ENCODE peak calls at places on chromosomes 4 and X, in seven cellular contexts. S is endodermal cell, H is fibroblast of the aortic adventitia, R is RWPE1, E is fibroblast of mammary gland, C is mucosa of descending colon, W is ovary. U is an unnamed sample.

GRCh38 chr4:139532951-139533350 is 23.1 kb downstream of the SETD7 start:
- DNase-seq in S (no peak), R (no peak), C (no peak), E (peak), H (no peak), W (no peak), U (no peak)

GRCh38 chr4:84050014-84050413 is 449.1 kb downstream of the NKX6-1 start:
- DNase-seq in W (no peak), H (no peak), S (peak), C (no peak), R (no peak), E (no peak), U (no peak)

GRCh38 chr4:94595880-94596483 is 144.2 kb downstream of the PDLIM5 start:
- DNase-seq in R (peak), E (peak), H (peak), W (no peak), C (no peak), S (no peak), U (no peak)

GRCh38 chrX:12570859-12571501 is 220.2 kb upstream of the PRPS2 start:
- DNase-seq in C (no peak), R (no peak), W (no peak), S (no peak), E (no peak), H (no peak), U (no peak)

GRCh38 chrX:10897768-10898167 is 213.4 kb upstream of the HCCS start:
- DNase-seq in E (no peak), C (no peak), S (peak), W (no peak), R (no peak), H (no peak), U (no peak)

GRCh38 chr4:137063961-137064360 is 468.3 kb downstream of the PCDH18 start:
- DNase-seq in S (no peak), E (no peak), W (no peak), C (no peak), R (no peak), H (no peak), U (no peak)

GRCh38 chrX:39162322-39162721 is 361.1 kb downstream of the MID1IP1 start:
- DNase-seq in E (no peak), H (no peak), C (peak), W (peak), R (no peak), S (peak), U (peak)

GRCh38 chrX:23118163-23118562 is 118.4 kb downstream of the DDX53 start:
- DNase-seq in R (no peak), E (no peak), C (no peak), H (no peak), W (no peak), S (no peak), U (no peak)

GRCh38 chrX:7120578-7121219 is 26.8 kb upstream of the STS start:
- DNase-seq in R (peak), H (peak), C (no peak), E (peak), W (no peak), S (no peak), U (no peak)

GRCh38 chr4:181822005-181822375 is 421.2 kb upstream of the TENM3 start:
- DNase-seq in E (peak), S (no peak), C (no peak), W (no peak), R (no peak), H (peak), U (no peak)

GRCh38 chr4:73885570-73886230 is 16.5 kb downstream of the CXCL1 start:
- DNase-seq in R (no peak), C (no peak), E (peak), H (peak), S (no peak), W (no peak), U (no peak)

GRCh38 chrX:1466232-1466661 is 13.5 kb upstream of the ASMTL start:
- DNase-seq in R (no peak), E (no peak), W (no peak), C (peak), S (peak), H (no peak), U (no peak)

GRCh38 chr4:113584407-113585150 is 177.0 kb downstream of the CAMK2D start:
- DNase-seq in S (peak), H (peak), W (no peak), E (peak), R (no peak), C (no peak), U (no peak)

GRCh38 chr4:39435875-39436563 is 22.7 kb downstream of the RPL9 start:
- DNase-seq in R (no peak), S (no peak), H (peak), W (no peak), E (no peak), C (no peak), U (no peak)
- TF ChIP-seq CTCF in R (no peak), S (peak), H (peak), W (no peak), E (peak), C (no peak), U (no peak)

GRCh38 chr4:177251237-177251636 is 58.4 kb upstream of the NEIL3 start:
- DNase-seq in W (no peak), C (no peak), H (no peak), S (no peak), E (no peak), R (no peak), U (no peak)

GRCh38 chr4:177250056-177250696 is 59.5 kb upstream of the NEIL3 start:
- DNase-seq in W (peak), R (peak), S (peak), H (peak), C (peak), E (peak), U (peak)

GRCh38 chr4:177242651-177243296 is 66.9 kb upstream of the NEIL3 start:
- DNase-seq in S (no peak), R (no peak), E (peak), C (no peak), H (peak), W (no peak), U (no peak)

DNA sequence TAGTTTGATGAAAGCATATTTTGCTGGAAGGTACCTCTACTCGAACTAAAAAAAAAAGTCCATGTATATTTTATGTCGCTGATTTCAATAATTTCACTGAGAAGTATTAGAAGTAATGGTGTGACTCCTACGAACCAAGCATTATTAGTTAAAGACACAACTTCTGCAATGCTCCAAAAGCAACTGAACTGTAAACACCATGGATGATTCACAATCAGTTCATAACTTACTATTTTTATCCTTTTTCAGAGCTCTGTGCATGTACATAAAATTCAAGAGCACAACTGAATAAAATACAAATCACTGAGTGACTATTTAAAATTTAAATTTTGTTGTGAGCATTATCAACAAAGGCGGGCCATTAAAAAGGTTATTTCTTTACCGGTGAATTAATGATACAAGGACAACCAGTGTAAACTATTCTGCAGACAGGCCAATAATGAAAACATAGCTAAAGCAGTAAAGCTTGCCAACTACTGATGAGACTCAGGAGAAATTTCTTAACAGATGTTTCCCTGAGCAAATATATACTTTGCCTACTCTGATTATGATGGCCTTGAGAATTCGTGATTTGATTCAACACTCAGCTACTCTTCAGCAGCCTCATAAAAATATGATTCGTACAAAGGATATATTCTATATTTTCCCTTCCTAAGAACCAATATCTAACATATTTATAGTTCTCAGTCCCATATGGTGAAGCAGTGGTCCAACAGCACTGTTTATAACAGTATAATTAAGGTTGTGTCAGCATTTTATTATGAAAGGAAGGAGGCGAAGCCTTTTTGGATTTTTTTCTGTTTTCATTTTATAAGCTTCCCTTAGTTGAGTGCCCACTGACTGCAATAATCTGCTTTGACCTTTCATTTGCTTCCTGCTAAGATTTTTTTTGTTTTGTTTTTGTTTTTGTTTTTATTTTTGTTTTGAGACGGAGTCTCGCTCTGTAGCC is 62.8 kb upstream of the NEIL3 start:
- DNase-seq in H (peak), E (peak), C (no peak), S (no peak), R (no peak), W (no peak), U (no peak)
- TF ChIP-seq CTCF in H (no peak), E (no peak), C (no peak), S (no peak), R (no peak), W (no peak), U (no peak)

GRCh38 chr4:10160280-10160856 is 43.8 kb upstream of the WDR1 start:
- DNase-seq in C (no peak), E (peak), R (no peak), H (peak), W (no peak), S (peak), U (no peak)
- TF ChIP-seq CTCF in C (no peak), E (no peak), R (no peak), H (peak), W (no peak), S (peak), U (peak)

GRCh38 chr4:174218127-174218790 is 65.2 kb downstream of the FBXO8 start:
- DNase-seq in E (no peak), H (peak), R (no peak), S (peak), C (no peak), W (no peak), U (no peak)

GRCh38 chr4:174215055-174215454 is 68.4 kb downstream of the FBXO8 start:
- DNase-seq in R (no peak), H (no peak), S (no peak), W (no peak), E (no peak), C (no peak), U (no peak)

GRCh38 chr4:174215936-174216699 is 67.3 kb downstream of the FBXO8 start:
- DNase-seq in R (no peak), H (peak), E (no peak), S (peak), C (no peak), W (no peak), U (no peak)

GRCh38 chr4:174216935-174217272 is 66.6 kb downstream of the FBXO8 start:
- DNase-seq in C (no peak), E (no peak), W (no peak), S (no peak), R (no peak), H (no peak), U (no peak)

DNA sequence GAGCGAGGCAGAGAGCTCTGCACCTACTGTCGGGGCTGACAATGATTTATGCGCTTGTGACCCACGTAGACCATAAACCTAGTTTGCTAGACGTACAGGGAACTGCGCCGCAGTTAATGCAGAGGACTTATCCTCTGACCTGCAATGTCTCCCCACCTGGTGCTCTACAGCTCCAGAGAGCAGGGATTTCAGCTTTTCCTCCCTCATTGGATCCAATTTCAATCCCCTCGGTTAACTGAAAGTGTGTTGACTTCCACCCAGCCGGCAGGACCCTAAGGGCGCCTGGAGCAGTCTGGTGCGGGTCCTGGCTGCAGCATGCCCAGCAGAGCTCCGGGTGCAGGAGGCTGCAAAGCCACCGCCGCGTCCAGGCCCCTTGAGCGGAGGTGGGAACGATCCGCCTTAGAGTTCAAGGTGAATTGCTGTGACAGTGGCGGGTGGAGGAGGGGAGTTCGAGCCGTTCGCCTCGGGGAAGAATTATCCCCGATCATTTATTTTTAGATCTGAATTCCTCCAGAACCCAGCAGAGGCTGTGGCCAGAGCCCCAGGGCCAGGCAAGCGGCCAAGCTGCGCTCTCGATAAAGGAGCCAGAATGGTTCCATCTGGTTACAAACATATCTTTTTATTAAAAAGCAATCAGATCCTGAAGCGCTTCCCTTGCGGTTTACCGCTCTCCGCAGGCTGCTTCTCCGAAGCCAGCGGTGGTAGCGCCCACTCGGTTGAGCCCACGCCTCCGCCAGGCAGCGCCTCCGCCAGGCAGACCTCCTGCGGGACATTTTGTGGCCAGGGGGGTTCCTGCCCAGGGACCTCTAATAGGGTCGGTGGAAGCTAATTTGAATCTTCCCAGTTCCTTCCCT is 66.0 kb downstream of the FBXO8 start:
- DNase-seq in S (peak), E (peak), H (peak), C (no peak), W (peak), R (no peak), U (no peak)
- TF ChIP-seq CTCF in S (peak), E (no peak), H (no peak), C (no peak), W (no peak), R (no peak), U (no peak)

GRCh38 chr4:87270144-87270543 is 49.7 kb upstream of the KLHL8 start:
- DNase-seq in S (peak), R (peak), H (peak), W (no peak), C (no peak), E (peak), U (peak)
- TF ChIP-seq CTCF in S (peak), R (peak), H (peak), W (no peak), C (no peak), E (peak), U (peak)

GRCh38 chrX:17839269-17839668 is 21.8 kb downstream of the RAI2 start:
- DNase-seq in S (peak), E (no peak), H (no peak), R (no peak), C (no peak), W (no peak), U (no peak)
- TF ChIP-seq CTCF in S (peak), E (peak), H (peak), R (no peak), C (no peak), W (no peak), U (no peak)

DNA sequence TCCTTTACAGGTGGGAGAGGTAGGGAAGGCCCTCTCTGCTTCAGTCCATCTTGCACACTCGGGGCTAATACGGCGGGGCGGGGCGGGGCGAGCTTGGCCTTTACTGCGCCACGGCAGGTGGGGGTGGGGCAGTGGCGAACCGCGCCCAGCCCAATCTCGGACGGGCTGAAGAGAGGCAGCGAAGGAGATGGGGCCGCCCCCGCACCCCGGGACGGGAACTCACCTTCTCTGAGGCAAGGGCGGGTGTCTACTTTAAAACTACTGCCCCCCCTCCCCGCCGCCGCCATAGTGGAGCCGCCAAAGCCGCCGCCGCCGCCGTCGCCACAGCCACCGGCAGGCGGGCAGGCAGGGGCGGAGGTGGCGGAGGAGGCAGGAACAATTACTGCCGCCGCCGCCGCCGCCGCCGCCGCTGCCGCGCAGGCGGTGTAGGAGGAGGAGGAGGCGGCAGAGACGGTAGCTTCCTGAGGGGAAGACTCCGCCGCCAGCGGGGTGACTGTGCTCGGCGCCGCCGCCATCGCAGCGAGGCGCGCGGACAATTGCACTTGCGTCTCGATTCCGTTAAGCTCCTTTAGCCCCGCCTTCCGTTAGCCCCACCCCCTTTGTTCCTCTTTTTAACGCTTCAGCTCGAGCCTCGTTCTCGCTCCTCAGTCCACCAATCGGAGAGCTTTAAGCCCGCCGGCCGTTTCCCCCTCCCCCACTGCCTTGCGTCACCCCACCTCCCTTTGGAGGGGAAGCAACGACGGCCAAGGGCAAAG is at the start of gene ZMAT1:
- DNase-seq in C (peak), E (peak), H (peak), W (peak), R (peak), S (peak), U (peak)
- TF ChIP-seq CTCF in C (no peak), E (no peak), H (no peak), W (no peak), R (no peak), S (no peak), U (peak)

GRCh38 chrX:78595901-78596502 is 63.1 kb downstream of the RTL3 start:
- DNase-seq in R (no peak), H (peak), E (peak), W (no peak), S (peak), C (no peak), U (peak)
- TF ChIP-seq CTCF in R (no peak), H (peak), E (peak), W (no peak), S (peak), C (no peak), U (no peak)

U was measured in neural crest cell.